ENCODE peak calls at places on chromosomes 7 and 10, in nine cellular contexts. G is activated T-cell treated with anti-CD3 and anti-CD28 coated beads for 24 hours; Q is occipital lobe; O is AG08395; B is GM18507; K is NCI-H2171; Z is H9; S is activated T-helper 1 cell treated with anti-CD3 and anti-CD28 coated beads, Interleukin-2, amount 50 U/mL, for 16 hours; V is stimulated activated CD4-positive, alpha-beta T cell treated with anti-CD3 and anti-CD28 coated beads, Interleukin-12 subunit alpha, Interleukin-12 subunit beta, amount 100 ng/mL, for 4 hours. E is an unnamed sample.

GRCh38 chr10:107553470-107553869 is 389.0 kb upstream of the SORCS1 start:
- DNase-seq in G (no peak), Q (no peak), O (peak), B (no peak), K (no peak), Z (no peak), S (no peak), V (no peak), E (peak)

GRCh38 chr7:137986252-137987010 is 15.5 kb downstream of the CREB3L2 start:
- DNase-seq in G (no peak), Q (no peak), O (peak), B (no peak), K (no peak), Z (peak), S (no peak), V (no peak), E (no peak)

GRCh38 chr10:16923726-16924125 is 106.5 kb upstream of the RSU1 start:
- DNase-seq in G (no peak), Q (no peak), O (no peak), B (no peak), K (no peak), Z (no peak), S (no peak), V (no peak), E (no peak)

GRCh38 chr7:2934211-2934731 is 90.2 kb upstream of the GNA12 start:
- DNase-seq in G (peak), Q (no peak), O (peak), B (no peak), K (no peak), Z (peak), S (no peak), V (peak), E (peak)

GRCh38 chr7:12194426-12194825 is 16.7 kb upstream of the TMEM106B start:
- DNase-seq in G (no peak), Q (no peak), O (no peak), B (no peak), K (no peak), Z (no peak), S (no peak), V (no peak), E (no peak)

GRCh38 chr7:152733286-152733934 is 26.1 kb upstream of the ACTR3B start:
- DNase-seq in G (no peak), Q (no peak), O (no peak), B (no peak), K (no peak), Z (peak), S (no peak), V (no peak), E (no peak)

GRCh38 chr7:44881610-44882009 is 3.7 kb downstream of the PURB start:
- DNase-seq in G (no peak), Q (no peak), O (peak), B (no peak), K (no peak), Z (no peak), S (no peak), V (no peak), E (peak)

GRCh38 chr7:106451171-106451570 is 166.4 kb upstream of the NAMPT start:
- DNase-seq in G (no peak), Q (no peak), O (no peak), B (no peak), K (no peak), Z (no peak), S (no peak), V (no peak), E (no peak)

GRCh38 chr7:28708458-28708951 is 249.6 kb downstream of the TRIL start:
- DNase-seq in G (no peak), Q (peak), O (no peak), B (no peak), K (no peak), Z (no peak), S (no peak), V (no peak), E (no peak)

GRCh38 chr10:69146756-69147155 is 22.8 kb downstream of the VPS26A start:
- DNase-seq in G (no peak), Q (no peak), O (no peak), B (no peak), K (no peak), Z (no peak), S (no peak), V (no peak), E (no peak)

GRCh38 chr7:130721486-130722277 is 12.3 kb downstream of the KLF14 start:
- DNase-seq in G (no peak), Q (peak), O (peak), B (no peak), K (no peak), Z (peak), S (no peak), V (no peak), E (peak)

GRCh38 chr10:78552261-78552811 is 516.4 kb upstream of the ZMIZ1 start:
- DNase-seq in G (no peak), Q (peak), O (peak), B (no peak), K (no peak), Z (no peak), S (no peak), V (no peak), E (no peak)

GRCh38 chr7:12607134-12607533 is 36.6 kb downstream of the SCIN start:
- DNase-seq in G (no peak), Q (no peak), O (no peak), B (no peak), K (peak), Z (no peak), S (no peak), V (no peak), E (peak)

GRCh38 chr7:29881724-29882123 is 75.4 kb downstream of the WIPF3 start:
- DNase-seq in G (no peak), Q (no peak), O (no peak), B (no peak), K (no peak), Z (peak), S (no peak), V (no peak), E (no peak)

GRCh38 chr7:99644436-99644835 is 27.7 kb downstream of the ZSCAN25 start:
- DNase-seq in G (no peak), Q (no peak), O (no peak), B (no peak), K (no peak), Z (no peak), S (no peak), V (no peak), E (no peak)

GRCh38 chr7:106623846-106624245 is 37.1 kb downstream of the CCDC71L start:
- DNase-seq in G (no peak), Q (no peak), O (peak), B (no peak), K (no peak), Z (no peak), S (no peak), V (no peak), E (peak)

GRCh38 chr10:58440484-58440883 is 55.3 kb downstream of the TFAM start:
- DNase-seq in G (no peak), Q (no peak), O (no peak), B (no peak), K (no peak), Z (no peak), S (no peak), V (no peak), E (no peak)

GRCh38 chr10:22053048-22053447 is 49.5 kb upstream of the DNAJC1 start:
- DNase-seq in G (no peak), Q (no peak), O (no peak), B (no peak), K (no peak), Z (no peak), S (no peak), V (no peak), E (no peak)

GRCh38 chr7:159296093-159296681 is 151.5 kb upstream of the VIPR2 start:
- DNase-seq in G (no peak), Q (no peak), O (no peak), B (no peak), K (no peak), Z (no peak), S (no peak), V (no peak), E (no peak)

GRCh38 chr7:14501436-14501835 is 401.1 kb downstream of the DGKB start:
- DNase-seq in G (no peak), Q (no peak), O (no peak), B (no peak), K (no peak), Z (no peak), S (no peak), V (no peak), E (no peak)

GRCh38 chr10:80322711-80323110 is 33.3 kb upstream of the MAT1A start:
- DNase-seq in G (no peak), Q (no peak), O (no peak), B (no peak), K (no peak), Z (no peak), S (no peak), V (no peak), E (no peak)

GRCh38 chr10:114541081-114541833 is 116.8 kb downstream of the ABLIM1 start:
- DNase-seq in G (peak), Q (no peak), O (peak), B (no peak), K (no peak), Z (no peak), S (peak), V (peak), E (no peak)

GRCh38 chr7:17318146-17318545 is 19.7 kb downstream of the AHR start:
- DNase-seq in G (no peak), Q (no peak), O (no peak), B (no peak), K (no peak), Z (no peak), S (no peak), V (no peak), E (peak)

GRCh38 chr10:5956146-5956914 is 21.0 kb downstream of the IL15RA start:
- DNase-seq in G (no peak), Q (no peak), O (no peak), B (no peak), K (no peak), Z (no peak), S (no peak), V (no peak), E (no peak)

GRCh38 chr10:131047501-131047900 is 264.0 kb downstream of the TCERG1L start:
- DNase-seq in G (no peak), Q (no peak), O (no peak), B (no peak), K (no peak), Z (no peak), S (no peak), V (no peak), E (no peak)

GRCh38 chr7:32890010-32890552 is 1.5 kb downstream of the KBTBD2 start:
- DNase-seq in G (no peak), Q (no peak), O (peak), B (no peak), K (no peak), Z (no peak), S (no peak), V (no peak), E (peak)

GRCh38 chr10:98460837-98461499 is 14.2 kb upstream of the HPS1 start:
- DNase-seq in G (no peak), Q (no peak), O (peak), B (no peak), K (no peak), Z (no peak), S (no peak), V (no peak), E (peak)

GRCh38 chr7:107592361-107593024 is 12.4 kb downstream of the BCAP29 start:
- DNase-seq in G (no peak), Q (no peak), O (no peak), B (no peak), K (no peak), Z (no peak), S (no peak), V (no peak), E (no peak)

GRCh38 chr7:151389096-151389767 is 20.6 kb downstream of the WDR86 start:
- DNase-seq in G (no peak), Q (no peak), O (no peak), B (no peak), K (no peak), Z (no peak), S (no peak), V (no peak), E (no peak)

GRCh38 chr10:589961-590680 is 99.3 kb downstream of the DIP2C start:
- DNase-seq in G (no peak), Q (no peak), O (no peak), B (no peak), K (no peak), Z (no peak), S (no peak), V (no peak), E (no peak)

E was measured in A172.